ENCODE peak calls at places on chromosome 1, in seven cellular contexts. U is NCI-H2171 treated with DMSO at 0.1 percent for 48 hours; A is NCI-H1092 treated with DMSO at 0.1 percent for 48 hours; R is GM23248; I is stimulated activated CD4-positive, alpha-beta T cell treated with anti-CD3 and anti-CD28 coated beads, TNF-alpha, amount 100 ng/mL, for 4 hours; H is head of caudate nucleus; F is T follicular helper cell. T is an unnamed sample.

GRCh38 chr1:97630968-97631367 is 289.9 kb downstream of the DPYD start:
- DNase-seq in H (no peak), F (no peak), I (no peak), U (peak), R (no peak), A (no peak), T (no peak)

GRCh38 chr1:56506314-56506743 is 73.0 kb downstream of the PLPP3 start:
- DNase-seq in A (no peak), F (no peak), I (no peak), H (no peak), R (no peak), U (peak), T (no peak)

GRCh38 chr1:62882161-62882560 is 98.2 kb downstream of the ATG4C start:
- DNase-seq in A (no peak), R (no peak), U (peak), F (no peak), H (no peak), I (no peak), T (no peak)

GRCh38 chr1:223344491-223344890 is 19.5 kb downstream of the SUSD4 start:
- DNase-seq in H (no peak), R (no peak), A (no peak), I (no peak), U (no peak), F (no peak), T (peak)

GRCh38 chr1:29636936-29637335 is 400.6 kb downstream of the PTPRU start:
- DNase-seq in U (no peak), I (no peak), A (no peak), H (no peak), F (no peak), R (no peak), T (no peak)

GRCh38 chr1:210074904-210075303 is 136.9 kb downstream of the SYT14 start:
- DNase-seq in R (no peak), H (no peak), U (peak), A (no peak), I (no peak), F (no peak), T (no peak)

GRCh38 chr1:97533358-97533757 is 387.5 kb downstream of the DPYD start:
- DNase-seq in H (no peak), A (no peak), U (no peak), I (no peak), R (no peak), F (no peak), T (no peak)

GRCh38 chr1:30791853-30792252 is 34.3 kb upstream of the LAPTM5 start:
- DNase-seq in U (no peak), I (no peak), F (no peak), H (no peak), A (no peak), R (no peak), T (no peak)

GRCh38 chr1:3031401-3032221 is 10.3 kb downstream of the ACTRT2 start:
- DNase-seq in I (no peak), F (no peak), H (peak), U (no peak), R (no peak), A (no peak), T (no peak)

GRCh38 chr1:25575191-25575590 is 31.8 kb downstream of the LDLRAP1 start:
- DNase-seq in A (no peak), I (no peak), U (peak), R (no peak), F (no peak), H (no peak), T (no peak)

GRCh38 chr1:80633947-80634710 is 1166.6 kb upstream of the ADGRL2 start:
- DNase-seq in H (no peak), U (no peak), F (no peak), I (no peak), A (no peak), R (no peak), T (no peak)

GRCh38 chr1:184854456-184855180 is 100.0 kb upstream of the EDEM3 start:
- DNase-seq in U (peak), I (no peak), A (no peak), R (peak), H (no peak), F (no peak), T (peak)